ENCODE peak calls at places on chromosome 14, in six cellular contexts. One of them, this sample, is unnamed.

GRCh38 chr14:50773632-50774541 is 57.1 kb downstream of the NIN start:
- DNase-seq in H1: peak; percentile 89
- DNase-seq in IMR-90: peak; percentile 50
- DNase-seq in H9: peak; percentile 72
- DNase-seq in trophoblast cell: peak; percentile 7
- DNase-seq in mesenchymal stem cell: peak; percentile 61
- DNase-seq in this sample: peak; percentile 55

GRCh38 chr14:65287264-65288131 is 125.0 kb upstream of the FUT8 start:
- DNase-seq in H1: no peak
- DNase-seq in IMR-90: no peak
- DNase-seq in H9: peak; percentile 46
- DNase-seq in trophoblast cell: no peak
- DNase-seq in mesenchymal stem cell: no peak
- DNase-seq in this sample: no peak

GRCh38 chr14:82055511-82055910 is 521.9 kb upstream of the SEL1L start:
- DNase-seq in mesenchymal stem cell: no peak
- DNase-seq in H1: no peak
- DNase-seq in trophoblast cell: no peak
- DNase-seq in H9: no peak
- DNase-seq in IMR-90: no peak
- DNase-seq in this sample: no peak

GRCh38 chr14:53591816-53592215 is 364.8 kb downstream of the BMP4 start:
- DNase-seq in H9: no peak
- DNase-seq in H1: no peak
- DNase-seq in trophoblast cell: no peak
- DNase-seq in IMR-90: peak; percentile 4
- DNase-seq in mesenchymal stem cell: no peak
- DNase-seq in this sample: no peak

GRCh38 chr14:44339256-44339655 is 167.8 kb downstream of the FSCB start:
- DNase-seq in trophoblast cell: no peak
- DNase-seq in IMR-90: peak; percentile 2
- DNase-seq in H1: no peak
- DNase-seq in H9: no peak
- DNase-seq in mesenchymal stem cell: peak; percentile 10
- DNase-seq in this sample: no peak

GRCh38 chr14:64891839-64892375 is 12.2 kb upstream of the SPTB start:
- DNase-seq in trophoblast cell: peak; percentile 18
- DNase-seq in H1: no peak
- DNase-seq in H9: no peak
- DNase-seq in mesenchymal stem cell: peak; percentile 74
- DNase-seq in IMR-90: peak; percentile 77
- DNase-seq in this sample: no peak

GRCh38 chr14:43003845-43004244 is 1397.2 kb downstream of the LRFN5 start:
- DNase-seq in IMR-90: peak; percentile 1
- DNase-seq in mesenchymal stem cell: no peak
- DNase-seq in trophoblast cell: no peak
- DNase-seq in H9: no peak
- DNase-seq in H1: no peak
- DNase-seq in this sample: no peak

GRCh38 chr14:31208546-31209424 is 1.2 kb upstream of the HECTD1 start:
- DNase-seq in H9: no peak
- DNase-seq in IMR-90: no peak
- DNase-seq in H1: no peak
- DNase-seq in trophoblast cell: no peak
- DNase-seq in mesenchymal stem cell: no peak
- DNase-seq in this sample: no peak

GRCh38 chr14:42222924-42223471 is 616.3 kb downstream of the LRFN5 start:
- DNase-seq in IMR-90: peak; percentile 83
- DNase-seq in H1: no peak
- DNase-seq in mesenchymal stem cell: peak; percentile 60
- DNase-seq in trophoblast cell: no peak
- DNase-seq in H9: no peak
- DNase-seq in this sample: no peak

GRCh38 chr14:52936437-52936836 is 14.4 kb downstream of the FERMT2 start:
- DNase-seq in IMR-90: no peak
- DNase-seq in trophoblast cell: no peak
- DNase-seq in H1: no peak
- DNase-seq in mesenchymal stem cell: no peak
- DNase-seq in H9: no peak
- DNase-seq in this sample: no peak

GRCh38 chr14:77303417-77304156 is 17.1 kb downstream of the POMT2 start:
- DNase-seq in mesenchymal stem cell: peak; percentile 99
- DNase-seq in trophoblast cell: peak; percentile 60
- DNase-seq in H9: no peak
- DNase-seq in H1: no peak
- DNase-seq in IMR-90: peak; percentile 97
- DNase-seq in this sample: no peak

GRCh38 chr14:31449971-31450610 is 7.2 kb downstream of the DTD2 start:
- DNase-seq in H1: no peak
- DNase-seq in mesenchymal stem cell: peak; percentile 48
- DNase-seq in IMR-90: peak; percentile 41
- DNase-seq in H9: no peak
- DNase-seq in trophoblast cell: peak; percentile 28
- DNase-seq in this sample: no peak

GRCh38 chr14:89214221-89214965 is 202.6 kb downstream of the FOXN3 start:
- DNase-seq in mesenchymal stem cell: no peak
- DNase-seq in H1: no peak
- DNase-seq in H9: no peak
- DNase-seq in IMR-90: no peak
- DNase-seq in trophoblast cell: no peak
- DNase-seq in this sample: peak; percentile 11

GRCh38 chr14:49879683-49880204 is 13.1 kb upstream of the ARF6 start:
- DNase-seq in H9: peak; percentile 87
- DNase-seq in trophoblast cell: peak; percentile 77
- DNase-seq in mesenchymal stem cell: peak; percentile 62
- DNase-seq in IMR-90: peak; percentile 54
- DNase-seq in H1: peak; percentile 61
- DNase-seq in this sample: no peak

GRCh38 chr14:71426001-71426400 is 506.2 kb upstream of the RGS6 start:
- DNase-seq in mesenchymal stem cell: no peak
- DNase-seq in IMR-90: no peak
- DNase-seq in H1: no peak
- DNase-seq in trophoblast cell: no peak
- DNase-seq in H9: no peak
- DNase-seq in this sample: no peak

GRCh38 chr14:88791629-88792571 is 853 bp downstream of the EML5 start:
- DNase-seq in mesenchymal stem cell: no peak
- DNase-seq in IMR-90: no peak
- DNase-seq in H1: peak; percentile 54
- DNase-seq in trophoblast cell: no peak
- DNase-seq in H9: peak; percentile 37
- DNase-seq in this sample: peak; percentile 12

GRCh38 chr14:24700511-24700910 is 66.5 kb upstream of the GZMB start:
- DNase-seq in IMR-90: no peak
- DNase-seq in H9: no peak
- DNase-seq in H1: no peak
- DNase-seq in trophoblast cell: no peak
- DNase-seq in mesenchymal stem cell: no peak
- DNase-seq in this sample: no peak

GRCh38 chr14:61553730-61554641 is 141.3 kb upstream of the HIF1A start:
- DNase-seq in trophoblast cell: peak; percentile 86
- DNase-seq in H1: no peak
- DNase-seq in H9: no peak
- DNase-seq in IMR-90: peak; percentile 98
- DNase-seq in mesenchymal stem cell: peak; percentile 91
- DNase-seq in this sample: no peak

GRCh38 chr14:82451675-82452074 is 918.0 kb upstream of the SEL1L start:
- DNase-seq in IMR-90: no peak
- DNase-seq in H9: no peak
- DNase-seq in trophoblast cell: no peak
- DNase-seq in mesenchymal stem cell: no peak
- DNase-seq in H1: no peak
- DNase-seq in this sample: no peak

GRCh38 chr14:50531595-50532501 is 521 bp downstream of the MAP4K5 start:
- DNase-seq in IMR-90: peak; percentile 29
- DNase-seq in H9: peak; percentile 62
- DNase-seq in mesenchymal stem cell: peak; percentile 64
- DNase-seq in H1: peak; percentile 77
- DNase-seq in trophoblast cell: peak; percentile 52
- DNase-seq in this sample: peak; percentile 38

GRCh38 chr14:57982802-57983201 is 116.9 kb upstream of the SLC35F4 start:
- DNase-seq in IMR-90: no peak
- DNase-seq in mesenchymal stem cell: no peak
- DNase-seq in H9: no peak
- DNase-seq in trophoblast cell: no peak
- DNase-seq in H1: no peak
- DNase-seq in this sample: no peak

GRCh38 chr14:71103662-71104484 is 196.6 kb downstream of the PCNX1 start:
- DNase-seq in H9: no peak
- DNase-seq in mesenchymal stem cell: peak; percentile 66
- DNase-seq in trophoblast cell: peak; percentile 16
- DNase-seq in IMR-90: peak; percentile 80
- DNase-seq in H1: no peak
- DNase-seq in this sample: peak; percentile 37

GRCh38 chr14:24232645-24233537 is at the start of gene GMPR2:
- DNase-seq in H1: no peak
- DNase-seq in H9: no peak
- DNase-seq in trophoblast cell: no peak
- DNase-seq in IMR-90: no peak
- DNase-seq in mesenchymal stem cell: peak; percentile 26
- DNase-seq in this sample: no peak

GRCh38 chr14:59631237-59631636 is 54.6 kb upstream of the CCDC175 start:
- DNase-seq in mesenchymal stem cell: peak; percentile 1
- DNase-seq in trophoblast cell: no peak
- DNase-seq in H1: peak; percentile 54
- DNase-seq in IMR-90: no peak
- DNase-seq in H9: peak; percentile 68
- DNase-seq in this sample: peak; percentile 17

GRCh38 chr14:52780893-52781292 is 10.5 kb downstream of the GNPNAT1 start:
- DNase-seq in IMR-90: no peak
- DNase-seq in H1: no peak
- DNase-seq in mesenchymal stem cell: no peak
- DNase-seq in trophoblast cell: no peak
- DNase-seq in H9: no peak
- DNase-seq in this sample: no peak

DNA sequence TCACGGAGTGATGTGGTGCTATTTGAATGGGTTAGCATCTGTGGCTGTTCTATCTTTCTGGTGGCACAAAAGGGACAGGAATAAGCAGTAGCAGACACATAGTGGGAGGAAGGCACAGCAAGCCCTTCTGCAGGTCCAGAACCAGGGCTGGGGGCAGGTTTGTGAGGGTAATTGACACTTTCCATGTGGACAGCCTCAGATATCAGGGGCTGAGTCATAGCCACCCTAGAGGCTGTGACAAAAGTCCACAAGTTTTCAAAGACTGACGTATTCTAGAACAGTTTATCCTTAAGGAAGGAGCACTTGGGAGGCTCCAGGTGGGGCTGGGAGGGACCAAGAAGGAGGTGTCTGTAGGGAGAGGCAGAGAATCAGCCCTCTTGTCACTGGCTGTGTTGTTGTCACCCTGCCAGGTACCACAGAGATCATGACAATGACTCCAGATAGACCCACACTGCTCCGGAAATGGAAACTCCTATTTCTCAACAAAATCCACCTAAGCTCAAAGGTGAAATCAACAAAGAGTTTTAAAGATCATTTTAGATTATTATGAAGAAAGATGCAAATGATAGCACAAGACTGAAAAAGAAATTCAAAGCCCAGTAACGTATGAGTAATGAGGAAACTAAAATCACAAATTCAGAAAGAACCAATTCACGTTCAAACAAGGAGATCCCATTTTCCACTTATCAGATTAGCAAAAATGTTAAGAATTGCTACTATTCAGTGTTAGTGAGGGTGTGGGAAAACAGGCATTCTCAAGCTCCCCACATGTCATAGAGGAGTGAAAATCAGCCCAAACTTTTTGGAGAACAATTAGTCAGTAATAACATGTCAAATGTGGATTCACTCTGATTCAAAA is 48.3 kb downstream of the NFKBIA start:
- DNase-seq in H9: no peak
- DNase-seq in H1: no peak
- DNase-seq in mesenchymal stem cell: peak; percentile 54
- DNase-seq in IMR-90: peak; percentile 58
- DNase-seq in trophoblast cell: peak; percentile 76
- DNase-seq in this sample: no peak
- H3K4ac ChIP-seq in H9: no peak overlapping the region
- H3K4ac ChIP-seq in H1: no peak overlapping the region
- H3K4ac ChIP-seq in mesenchymal stem cell: no peak overlapping the region
- H3K4ac ChIP-seq in IMR-90: no peak overlapping the region
- H3K4ac ChIP-seq in trophoblast cell: no peak overlapping the region
- H3K4ac ChIP-seq in this sample: no peak overlapping the region

GRCh38 chr14:100675664-100676063 is 51.0 kb upstream of the DLK1 start:
- DNase-seq in mesenchymal stem cell: no peak
- DNase-seq in H1: no peak
- DNase-seq in trophoblast cell: no peak
- DNase-seq in H9: no peak
- DNase-seq in IMR-90: no peak
- DNase-seq in this sample: no peak

GRCh38 chr14:100676089-100676685 is 50.5 kb upstream of the DLK1 start:
- DNase-seq in H9: no peak
- DNase-seq in trophoblast cell: no peak
- DNase-seq in H1: no peak
- DNase-seq in mesenchymal stem cell: no peak
- DNase-seq in IMR-90: no peak
- DNase-seq in this sample: no peak

GRCh38 chr14:100677925-100678765 is 48.5 kb upstream of the DLK1 start:
- DNase-seq in H9: no peak
- DNase-seq in H1: no peak
- DNase-seq in trophoblast cell: peak; percentile 95
- DNase-seq in IMR-90: peak; percentile 52
- DNase-seq in mesenchymal stem cell: peak; percentile 83
- DNase-seq in this sample: no peak

GRCh38 chr14:100679170-100679569 is 47.5 kb upstream of the DLK1 start:
- DNase-seq in H9: no peak
- DNase-seq in H1: no peak
- DNase-seq in IMR-90: no peak
- DNase-seq in trophoblast cell: no peak
- DNase-seq in mesenchymal stem cell: no peak
- DNase-seq in this sample: no peak

GRCh38 chr14:100677152-100677924 is 49.4 kb upstream of the DLK1 start:
- DNase-seq in mesenchymal stem cell: peak; percentile 70
- DNase-seq in trophoblast cell: peak; percentile 67
- DNase-seq in H1: no peak
- DNase-seq in IMR-90: no peak
- DNase-seq in H9: no peak
- DNase-seq in this sample: no peak
- H2AFZ ChIP-seq in mesenchymal stem cell: peak overlapping the region; percentile 11
- H2AFZ ChIP-seq in trophoblast cell: no peak overlapping the region
- H2AFZ ChIP-seq in H1: no peak overlapping the region
- H2AFZ ChIP-seq in IMR-90: peak overlapping the region; percentile 72
- H2AFZ ChIP-seq in H9: no peak overlapping the region
- H2AFZ ChIP-seq in this sample: peak overlapping the region; percentile 58

GRCh38 chr14:99479160-99479902 is 1.3 kb downstream of the SETD3 start:
- DNase-seq in mesenchymal stem cell: no peak
- DNase-seq in trophoblast cell: no peak
- DNase-seq in IMR-90: peak; percentile 16
- DNase-seq in H9: no peak
- DNase-seq in H1: no peak
- DNase-seq in this sample: no peak
- H3K4me1 ChIP-seq in mesenchymal stem cell: peaks cover 7% of the 10 kb centered on the region
- H3K4me1 ChIP-seq in trophoblast cell: peaks cover 14% of the 10 kb centered on the region
- H3K4me1 ChIP-seq in IMR-90: peaks cover 9% of the 10 kb centered on the region
- H3K4me1 ChIP-seq in H9: peaks cover 2% of the 10 kb centered on the region
- H3K4me1 ChIP-seq in H1: peaks cover 10% of the 10 kb centered on the region
- H3K4me1 ChIP-seq in this sample: peaks cover 12% of the 10 kb centered on the region

DNA sequence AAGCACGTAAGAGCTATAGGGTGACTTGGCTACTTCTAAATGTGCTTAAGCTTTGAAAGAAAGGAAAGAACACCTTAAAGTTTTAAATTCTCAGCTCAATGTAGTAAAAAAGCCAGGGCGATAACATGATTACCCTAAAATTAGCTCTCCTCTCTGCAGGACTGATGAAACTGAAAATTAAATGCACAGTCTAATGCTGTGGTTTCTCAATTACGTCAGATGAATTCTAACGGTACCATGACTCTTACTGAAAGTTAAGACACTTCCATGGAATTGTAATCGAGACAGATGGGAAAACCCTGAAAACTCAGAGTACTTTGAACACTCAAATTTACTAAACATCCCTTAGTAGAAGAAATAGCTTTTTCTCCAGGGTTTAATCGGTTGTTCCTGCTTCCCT is 25.9 kb upstream of the PRKD1 start:
- DNase-seq in H1: no peak
- DNase-seq in trophoblast cell: no peak
- DNase-seq in IMR-90: no peak
- DNase-seq in H9: no peak
- DNase-seq in mesenchymal stem cell: no peak
- DNase-seq in this sample: no peak
- H3K4ac ChIP-seq in H1: no peak overlapping the region
- H3K4ac ChIP-seq in trophoblast cell: no peak overlapping the region
- H3K4ac ChIP-seq in IMR-90: no peak overlapping the region
- H3K4ac ChIP-seq in H9: no peak overlapping the region
- H3K4ac ChIP-seq in mesenchymal stem cell: no peak overlapping the region
- H3K4ac ChIP-seq in this sample: no peak overlapping the region

This sample was measured in neuronal stem cell.